ENCODE peak calls at places on chromosomes 12 and 14, in ten cellular contexts. X is sigmoid colon, C is AG04450, I is DND-41, U is astrocyte of the spinal cord, S is psoas muscle, A is HCT116, F is adrenal gland, K is foreskin fibroblast, P is cardiac fibroblast. H is an unnamed sample.

GRCh38 chr12:85358715-85359114 is 78.7 kb downstream of the ALX1 start:
- DNase-seq in X (no peak), C (no peak), I (no peak), U (no peak), S (no peak), A (no peak), F (no peak), K (no peak), P (no peak), H (no peak)

GRCh38 chr14:105168979-105169507 is 467 bp upstream of the JAG2 start:
- DNase-seq in X (no peak), C (no peak), I (no peak), U (no peak), S (no peak), A (no peak), F (no peak), K (no peak), P (no peak), H (no peak)

GRCh38 chr12:122413516-122414404 is 8.7 kb downstream of the CLIP1 start:
- DNase-seq in X (no peak), C (no peak), I (no peak), U (no peak), S (no peak), A (no peak), F (no peak), K (no peak), P (no peak), H (peak; percentile 45)

GRCh38 chr12:89309452-89309802 is 42.9 kb downstream of the DUSP6 start:
- DNase-seq in X (no peak), C (no peak), I (no peak), U (no peak), S (no peak), A (no peak), F (no peak), K (no peak), P (no peak), H (no peak)

GRCh38 chr12:70507442-70507841 is 129.8 kb downstream of the PTPRB start:
- DNase-seq in X (no peak), C (no peak), I (no peak), U (peak; percentile 25), S (no peak), A (no peak), F (no peak), K (no peak), P (peak; percentile 32), H (no peak)

GRCh38 chr14:51593397-51593796 is 58.3 kb upstream of the FRMD6 start:
- DNase-seq in X (no peak), C (no peak), I (no peak), U (no peak), S (no peak), A (no peak), F (no peak), K (no peak), P (peak; percentile 64), H (no peak)

GRCh38 chr14:91649930-91650329 is 82.0 kb downstream of the CATSPERB start:
- DNase-seq in X (no peak), C (no peak), I (peak; percentile 43), U (peak; percentile 16), S (no peak), A (peak; percentile 26), F (no peak), K (peak; percentile 28), P (peak; percentile 73), H (peak; percentile 3)

GRCh38 chr14:90054803-90055202 is 7.0 kb upstream of the KCNK13 start:
- DNase-seq in X (no peak), C (no peak), I (no peak), U (no peak), S (no peak), A (no peak), F (no peak), K (no peak), P (no peak), H (no peak)

GRCh38 chr12:27905285-27906126 is 67.0 kb downstream of the PTHLH start:
- DNase-seq in X (no peak), C (no peak), I (no peak), U (no peak), S (no peak), A (no peak), F (no peak), K (no peak), P (no peak), H (no peak)

GRCh38 chr12:11174022-11174421 is 3.0 kb downstream of the SMIM10L1 start:
- DNase-seq in X (no peak), C (no peak), I (no peak), U (peak; percentile 32), S (no peak), A (no peak), F (no peak), K (no peak), P (peak; percentile 27), H (no peak)

GRCh38 chr12:107320929-107321618 is 227.7 kb upstream of the CRY1 start:
- DNase-seq in X (no peak), C (no peak), I (peak; percentile 68), U (peak; percentile 74), S (peak; percentile 54), A (no peak), F (no peak), K (no peak), P (peak; percentile 36), H (peak; percentile 71)

GRCh38 chr12:112347521-112347920 is 34.7 kb downstream of the HECTD4 start:
- DNase-seq in X (no peak), C (peak; percentile 90), I (no peak), U (peak; percentile 96), S (no peak), A (no peak), F (no peak), K (peak; percentile 52), P (peak; percentile 81), H (no peak)

GRCh38 chr14:65949711-65950516 is 536.3 kb upstream of the CCDC196 start:
- DNase-seq in X (peak; percentile 72), C (no peak), I (peak; percentile 44), U (peak; percentile 3), S (peak; percentile 60), A (peak; percentile 4), F (peak; percentile 80), K (no peak), P (peak; percentile 41), H (peak; percentile 96)

GRCh38 chr12:131901431-131902331 is 7.3 kb downstream of the ULK1 start:
- DNase-seq in X (peak; percentile 68), C (no peak), I (no peak), U (no peak), S (peak; percentile 86), A (no peak), F (no peak), K (no peak), P (no peak), H (no peak)

GRCh38 chr12:71194657-71195056 is 36.9 kb upstream of the TSPAN8 start:
- DNase-seq in X (no peak), C (no peak), I (no peak), U (no peak), S (no peak), A (no peak), F (peak; percentile 58), K (no peak), P (peak; percentile 12), H (no peak)

DNA sequence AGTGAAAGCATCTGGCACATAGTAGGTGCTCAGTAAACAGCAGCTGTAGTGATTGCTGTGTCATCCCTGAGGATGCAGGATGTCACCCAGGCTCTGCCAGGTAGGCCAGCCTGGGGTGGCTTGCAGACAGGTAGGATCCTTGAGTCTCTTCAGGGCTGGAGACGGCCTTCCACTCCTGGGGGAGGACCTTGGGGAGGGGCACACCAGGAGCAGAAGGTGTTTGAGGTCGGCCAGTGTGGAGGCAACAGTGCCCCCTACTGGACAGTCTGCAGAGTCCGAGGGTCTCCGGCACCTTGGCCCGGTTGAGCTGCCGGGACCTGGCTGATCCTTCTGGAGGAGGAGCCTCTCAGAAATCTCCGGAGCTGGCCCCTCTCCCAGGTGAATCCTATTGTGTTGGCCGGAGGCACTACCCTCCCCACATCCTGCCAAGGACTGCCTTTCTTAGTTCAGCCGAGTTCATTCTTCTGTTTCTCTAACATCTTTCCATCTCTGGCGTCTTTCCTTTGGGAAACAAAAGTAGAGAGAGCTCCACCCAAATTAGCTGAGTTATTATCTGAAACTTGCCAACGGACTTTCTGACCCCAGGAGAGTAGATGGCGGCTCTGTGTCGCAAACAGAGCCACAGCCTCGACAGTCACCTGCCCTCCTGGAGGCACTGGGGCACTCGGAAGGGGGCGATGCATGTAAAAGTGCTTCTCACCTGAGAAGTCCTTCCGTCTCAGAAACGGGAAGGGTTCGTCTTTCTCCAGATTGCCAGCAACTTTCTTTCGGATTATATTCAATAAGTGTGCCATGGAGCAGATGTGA is 41.9 kb upstream of the CLMN start:
- DNase-seq in X (no peak), C (no peak), I (peak; percentile 34), U (no peak), S (peak; percentile 65), A (peak; percentile 24), F (peak; percentile 49), K (no peak), P (peak; percentile 38), H (peak; percentile 49)
- H3K4me3 ChIP-seq in X (no peak overlapping the region), C (no peak overlapping the region), I (no peak overlapping the region), U (no peak overlapping the region), S (no peak overlapping the region), A (no peak overlapping the region), F (no peak overlapping the region), K (no peak overlapping the region), P (no peak overlapping the region), H (no peak overlapping the region)

DNA sequence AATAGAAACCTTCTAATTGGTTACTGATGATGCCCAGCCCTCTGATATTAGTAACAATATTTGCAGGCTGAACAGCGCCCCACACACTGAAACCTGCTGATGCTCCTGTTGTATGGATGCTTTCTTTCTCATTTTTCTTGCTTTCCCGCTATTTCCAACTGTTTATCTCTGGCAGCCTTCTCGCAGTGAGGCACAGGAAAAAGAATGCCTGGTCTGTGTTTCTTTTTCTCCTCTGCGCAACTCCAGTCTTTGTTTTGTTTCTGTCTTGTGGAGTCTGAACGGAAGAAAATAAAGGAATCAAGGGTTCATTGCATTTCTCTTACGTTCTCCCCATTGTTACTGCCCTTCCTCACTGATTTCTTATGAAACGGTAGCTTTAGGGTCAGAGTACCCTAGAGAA is 451.2 kb downstream of the EGLN3 start:
- DNase-seq in X (no peak), C (no peak), I (no peak), U (peak; percentile 49), S (no peak), A (no peak), F (no peak), K (no peak), P (peak; percentile 30), H (no peak)
- TF ChIP-seq CTCF in X (no peak), C (no peak), I (no peak), U (no peak), S (no peak), A (no peak), F (no peak), K (no peak), P (no peak), H (no peak)

GRCh38 chr14:64115401-64115800 is 178.8 kb downstream of the ESR2 start:
- DNase-seq in X (no peak), C (no peak), I (no peak), U (no peak), S (no peak), A (no peak), F (no peak), K (no peak), P (no peak), H (no peak)
- H3K4me3 ChIP-seq in X (no peak overlapping the region), C (no peak overlapping the region), I (no peak overlapping the region), U (no peak overlapping the region), S (peak overlapping the region; percentile 59), A (no peak overlapping the region), F (no peak overlapping the region), K (no peak overlapping the region), P (no peak overlapping the region), H (no peak overlapping the region)

DNA sequence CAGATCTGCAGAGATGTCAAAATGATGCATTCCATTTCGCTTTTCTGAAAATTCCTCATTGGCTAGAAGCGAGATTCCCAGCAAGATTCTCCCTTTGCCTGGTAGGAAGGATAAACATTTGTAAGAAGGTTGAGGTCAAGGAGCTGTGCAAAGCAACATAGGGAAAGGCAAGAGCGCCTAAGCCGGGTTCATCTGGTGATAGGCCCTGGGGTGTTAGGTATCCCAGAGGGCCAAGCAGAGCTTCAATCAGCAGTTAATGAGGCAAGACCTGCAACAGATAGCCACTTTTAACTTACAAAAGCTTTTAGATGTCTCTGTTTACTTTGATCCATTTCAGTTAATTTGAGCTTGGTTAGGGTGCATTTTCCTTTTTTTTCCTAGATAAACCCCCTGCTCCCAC is 209.4 kb upstream of the CDKN3 start:
- DNase-seq in X (no peak), C (no peak), I (no peak), U (no peak), S (no peak), A (no peak), F (no peak), K (no peak), P (no peak), H (no peak)
- TF ChIP-seq CTCF in X (no peak), C (no peak), I (no peak), U (no peak), S (no peak), A (no peak), F (no peak), K (no peak), P (no peak), H (no peak)